ENCODE peak calls at places on chromosomes 1 and 21, in ten cellular contexts. One of them, this sample, is unnamed.

GRCh38 chr1:21885236-21886037 is 51.7 kb downstream of the HSPG2 start:
- DNase-seq in mammary epithelial cell: no peak
- DNase-seq in esophagus squamous epithelium: no peak
- DNase-seq in heart right ventricle: no peak
- DNase-seq in CD8-positive, alpha-beta T cell: no peak
- DNase-seq in thoracic aorta: no peak
- DNase-seq in A549: no peak
- DNase-seq in OCI-LY7: no peak
- DNase-seq in lower lobe of right lung: no peak
- DNase-seq in psoas muscle: peak
- DNase-seq in this sample: no peak

GRCh38 chr1:36211841-36212240 is 12.4 kb upstream of the THRAP3 start:
- DNase-seq in A549: no peak
- DNase-seq in CD8-positive, alpha-beta T cell: no peak
- DNase-seq in lower lobe of right lung: no peak
- DNase-seq in OCI-LY7: no peak
- DNase-seq in esophagus squamous epithelium: no peak
- DNase-seq in thoracic aorta: no peak
- DNase-seq in mammary epithelial cell: no peak
- DNase-seq in psoas muscle: no peak
- DNase-seq in heart right ventricle: no peak
- DNase-seq in this sample: no peak

GRCh38 chr1:26012862-26013261 is 8.7 kb upstream of the EXTL1 start:
- DNase-seq in A549: no peak
- DNase-seq in lower lobe of right lung: no peak
- DNase-seq in OCI-LY7: no peak
- DNase-seq in heart right ventricle: no peak
- DNase-seq in mammary epithelial cell: no peak
- DNase-seq in psoas muscle: no peak
- DNase-seq in esophagus squamous epithelium: no peak
- DNase-seq in CD8-positive, alpha-beta T cell: no peak
- DNase-seq in thoracic aorta: no peak
- DNase-seq in this sample: no peak

GRCh38 chr21:29104239-29104708 is 26.2 kb upstream of the MAP3K7CL start:
- DNase-seq in mammary epithelial cell: no peak
- DNase-seq in esophagus squamous epithelium: no peak
- DNase-seq in OCI-LY7: no peak
- DNase-seq in A549: no peak
- DNase-seq in CD8-positive, alpha-beta T cell: no peak
- DNase-seq in lower lobe of right lung: no peak
- DNase-seq in thoracic aorta: no peak
- DNase-seq in psoas muscle: no peak
- DNase-seq in heart right ventricle: no peak
- DNase-seq in this sample: no peak

GRCh38 chr1:166910396-166910994 is 34.4 kb upstream of the TADA1 start:
- DNase-seq in heart right ventricle: no peak
- DNase-seq in lower lobe of right lung: peak
- DNase-seq in OCI-LY7: peak
- DNase-seq in esophagus squamous epithelium: no peak
- DNase-seq in CD8-positive, alpha-beta T cell: peak
- DNase-seq in thoracic aorta: peak
- DNase-seq in mammary epithelial cell: peak
- DNase-seq in psoas muscle: no peak
- DNase-seq in A549: peak
- DNase-seq in this sample: peak

GRCh38 chr1:6450005-6450450 is 15.9 kb downstream of the TNFRSF25 start:
- DNase-seq in CD8-positive, alpha-beta T cell: no peak
- DNase-seq in lower lobe of right lung: no peak
- DNase-seq in esophagus squamous epithelium: no peak
- DNase-seq in A549: no peak
- DNase-seq in psoas muscle: no peak
- DNase-seq in heart right ventricle: no peak
- DNase-seq in thoracic aorta: no peak
- DNase-seq in OCI-LY7: no peak
- DNase-seq in mammary epithelial cell: no peak
- DNase-seq in this sample: no peak

GRCh38 chr21:30194701-30195299 is 21.1 kb downstream of the CLDN8 start:
- DNase-seq in A549: no peak
- DNase-seq in psoas muscle: no peak
- DNase-seq in thoracic aorta: no peak
- DNase-seq in lower lobe of right lung: no peak
- DNase-seq in heart right ventricle: no peak
- DNase-seq in CD8-positive, alpha-beta T cell: no peak
- DNase-seq in mammary epithelial cell: peak
- DNase-seq in OCI-LY7: peak
- DNase-seq in esophagus squamous epithelium: no peak
- DNase-seq in this sample: peak

GRCh38 chr1:31677401-31677800 is 26.4 kb downstream of the COL16A1 start:
- DNase-seq in CD8-positive, alpha-beta T cell: no peak
- DNase-seq in OCI-LY7: no peak
- DNase-seq in thoracic aorta: no peak
- DNase-seq in heart right ventricle: no peak
- DNase-seq in lower lobe of right lung: no peak
- DNase-seq in esophagus squamous epithelium: no peak
- DNase-seq in psoas muscle: no peak
- DNase-seq in A549: no peak
- DNase-seq in mammary epithelial cell: no peak
- DNase-seq in this sample: no peak

GRCh38 chr1:35443768-35444518 is 113.3 kb downstream of the KIAA0319L start:
- DNase-seq in A549: no peak
- DNase-seq in CD8-positive, alpha-beta T cell: no peak
- DNase-seq in mammary epithelial cell: no peak
- DNase-seq in OCI-LY7: peak
- DNase-seq in esophagus squamous epithelium: no peak
- DNase-seq in lower lobe of right lung: no peak
- DNase-seq in thoracic aorta: no peak
- DNase-seq in heart right ventricle: no peak
- DNase-seq in psoas muscle: no peak
- DNase-seq in this sample: no peak

GRCh38 chr21:42336065-42336464 is 14.7 kb downstream of the TFF2 start:
- DNase-seq in mammary epithelial cell: peak
- DNase-seq in thoracic aorta: no peak
- DNase-seq in lower lobe of right lung: no peak
- DNase-seq in A549: no peak
- DNase-seq in psoas muscle: no peak
- DNase-seq in CD8-positive, alpha-beta T cell: no peak
- DNase-seq in OCI-LY7: no peak
- DNase-seq in esophagus squamous epithelium: no peak
- DNase-seq in heart right ventricle: no peak
- DNase-seq in this sample: no peak

GRCh38 chr1:57072775-57073174 is 107.0 kb upstream of the C8B start:
- DNase-seq in psoas muscle: no peak
- DNase-seq in OCI-LY7: peak
- DNase-seq in thoracic aorta: no peak
- DNase-seq in CD8-positive, alpha-beta T cell: no peak
- DNase-seq in mammary epithelial cell: no peak
- DNase-seq in lower lobe of right lung: no peak
- DNase-seq in esophagus squamous epithelium: no peak
- DNase-seq in A549: no peak
- DNase-seq in heart right ventricle: no peak
- DNase-seq in this sample: no peak

GRCh38 chr1:29379438-29380073 is 143.2 kb downstream of the PTPRU start:
- DNase-seq in mammary epithelial cell: peak
- DNase-seq in thoracic aorta: no peak
- DNase-seq in CD8-positive, alpha-beta T cell: no peak
- DNase-seq in OCI-LY7: peak
- DNase-seq in esophagus squamous epithelium: no peak
- DNase-seq in psoas muscle: no peak
- DNase-seq in heart right ventricle: no peak
- DNase-seq in A549: no peak
- DNase-seq in lower lobe of right lung: no peak
- DNase-seq in this sample: no peak

GRCh38 chr1:156407760-156408159 is 38.7 kb downstream of the RHBG start:
- DNase-seq in OCI-LY7: no peak
- DNase-seq in heart right ventricle: no peak
- DNase-seq in A549: no peak
- DNase-seq in CD8-positive, alpha-beta T cell: no peak
- DNase-seq in lower lobe of right lung: no peak
- DNase-seq in psoas muscle: no peak
- DNase-seq in mammary epithelial cell: no peak
- DNase-seq in esophagus squamous epithelium: no peak
- DNase-seq in thoracic aorta: no peak
- DNase-seq in this sample: no peak

DNA sequence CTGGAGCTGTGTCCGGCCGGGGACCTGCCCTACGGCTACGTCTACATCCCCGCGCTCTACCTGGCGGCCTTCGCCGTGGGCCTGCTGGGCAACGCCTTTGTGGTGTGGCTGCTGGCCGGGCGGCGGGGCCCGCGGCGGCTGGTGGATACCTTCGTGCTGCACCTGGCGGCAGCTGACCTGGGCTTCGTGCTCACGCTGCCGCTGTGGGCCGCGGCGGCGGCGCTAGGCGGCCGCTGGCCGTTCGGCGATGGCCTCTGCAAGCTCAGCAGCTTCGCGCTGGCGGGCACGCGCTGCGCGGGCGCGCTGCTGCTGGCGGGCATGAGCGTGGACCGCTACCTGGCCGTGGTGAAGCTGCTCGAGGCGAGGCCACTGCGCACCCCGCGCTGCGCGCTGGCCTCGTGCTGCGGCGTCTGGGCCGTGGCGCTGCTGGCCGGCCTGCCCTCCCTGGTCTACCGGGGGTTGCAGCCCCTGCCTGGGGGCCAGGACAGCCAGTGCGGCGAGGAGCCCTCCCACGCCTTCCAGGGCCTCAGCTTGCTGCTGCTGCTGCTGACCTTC is 412 bp downstream of the GPR25 start:
- DNase-seq in CD8-positive, alpha-beta T cell: no peak
- DNase-seq in heart right ventricle: no peak
- DNase-seq in lower lobe of right lung: no peak
- DNase-seq in esophagus squamous epithelium: no peak
- DNase-seq in thoracic aorta: no peak
- DNase-seq in mammary epithelial cell: no peak
- DNase-seq in psoas muscle: no peak
- DNase-seq in OCI-LY7: no peak
- DNase-seq in A549: no peak
- DNase-seq in this sample: no peak
- H3K4me3 ChIP-seq in CD8-positive, alpha-beta T cell: peak
- H3K4me3 ChIP-seq in heart right ventricle: peak
- H3K4me3 ChIP-seq in lower lobe of right lung: peak
- H3K4me3 ChIP-seq in esophagus squamous epithelium: peak
- H3K4me3 ChIP-seq in thoracic aorta: peak
- H3K4me3 ChIP-seq in mammary epithelial cell: peak
- H3K4me3 ChIP-seq in psoas muscle: peak
- H3K4me3 ChIP-seq in OCI-LY7: no peak
- H3K4me3 ChIP-seq in A549: no peak
- H3K4me3 ChIP-seq in this sample: peak

GRCh38 chr1:205543351-205544305 is 39.2 kb downstream of the CDK18 start:
- DNase-seq in heart right ventricle: peak
- DNase-seq in A549: no peak
- DNase-seq in CD8-positive, alpha-beta T cell: no peak
- DNase-seq in psoas muscle: peak
- DNase-seq in thoracic aorta: peak
- DNase-seq in lower lobe of right lung: peak
- DNase-seq in OCI-LY7: no peak
- DNase-seq in mammary epithelial cell: peak
- DNase-seq in esophagus squamous epithelium: no peak
- DNase-seq in this sample: peak

GRCh38 chr1:205545001-205545919 is 40.8 kb downstream of the CDK18 start:
- DNase-seq in OCI-LY7: no peak
- DNase-seq in esophagus squamous epithelium: no peak
- DNase-seq in CD8-positive, alpha-beta T cell: no peak
- DNase-seq in heart right ventricle: no peak
- DNase-seq in thoracic aorta: no peak
- DNase-seq in A549: no peak
- DNase-seq in lower lobe of right lung: no peak
- DNase-seq in psoas muscle: peak
- DNase-seq in mammary epithelial cell: no peak
- DNase-seq in this sample: no peak

GRCh38 chr1:205545991-205546390 is 41.5 kb downstream of the CDK18 start:
- DNase-seq in psoas muscle: peak
- DNase-seq in heart right ventricle: no peak
- DNase-seq in OCI-LY7: no peak
- DNase-seq in A549: no peak
- DNase-seq in thoracic aorta: no peak
- DNase-seq in CD8-positive, alpha-beta T cell: no peak
- DNase-seq in esophagus squamous epithelium: no peak
- DNase-seq in lower lobe of right lung: no peak
- DNase-seq in mammary epithelial cell: no peak
- DNase-seq in this sample: no peak

GRCh38 chr1:205546541-205546940 is 42.1 kb downstream of the CDK18 start:
- DNase-seq in lower lobe of right lung: no peak
- DNase-seq in OCI-LY7: no peak
- DNase-seq in heart right ventricle: no peak
- DNase-seq in psoas muscle: no peak
- DNase-seq in A549: no peak
- DNase-seq in esophagus squamous epithelium: no peak
- DNase-seq in CD8-positive, alpha-beta T cell: no peak
- DNase-seq in thoracic aorta: no peak
- DNase-seq in mammary epithelial cell: no peak
- DNase-seq in this sample: no peak

GRCh38 chr1:205547932-205548827 is 43.7 kb downstream of the CDK18 start:
- DNase-seq in thoracic aorta: no peak
- DNase-seq in heart right ventricle: no peak
- DNase-seq in CD8-positive, alpha-beta T cell: no peak
- DNase-seq in mammary epithelial cell: no peak
- DNase-seq in A549: no peak
- DNase-seq in esophagus squamous epithelium: no peak
- DNase-seq in OCI-LY7: no peak
- DNase-seq in lower lobe of right lung: no peak
- DNase-seq in psoas muscle: peak
- DNase-seq in this sample: no peak
- TF ChIP-seq CTCF in thoracic aorta: no peak
- TF ChIP-seq CTCF in heart right ventricle: no peak
- TF ChIP-seq CTCF in CD8-positive, alpha-beta T cell: no peak
- TF ChIP-seq CTCF in mammary epithelial cell: no peak
- TF ChIP-seq CTCF in A549: no peak
- TF ChIP-seq CTCF in esophagus squamous epithelium: no peak
- TF ChIP-seq CTCF in OCI-LY7: peak
- TF ChIP-seq CTCF in lower lobe of right lung: no peak
- TF ChIP-seq CTCF in psoas muscle: no peak
- TF ChIP-seq CTCF in this sample: no peak

GRCh38 chr1:2301607-2302291 is 73.6 kb downstream of the SKI start:
- DNase-seq in heart right ventricle: no peak
- DNase-seq in A549: no peak
- DNase-seq in OCI-LY7: no peak
- DNase-seq in CD8-positive, alpha-beta T cell: no peak
- DNase-seq in lower lobe of right lung: no peak
- DNase-seq in mammary epithelial cell: no peak
- DNase-seq in esophagus squamous epithelium: no peak
- DNase-seq in thoracic aorta: no peak
- DNase-seq in psoas muscle: no peak
- DNase-seq in this sample: no peak
- H3K4me3 ChIP-seq in heart right ventricle: peak
- H3K4me3 ChIP-seq in A549: no peak
- H3K4me3 ChIP-seq in OCI-LY7: peak
- H3K4me3 ChIP-seq in CD8-positive, alpha-beta T cell: peak
- H3K4me3 ChIP-seq in lower lobe of right lung: peak
- H3K4me3 ChIP-seq in mammary epithelial cell: no peak
- H3K4me3 ChIP-seq in esophagus squamous epithelium: peak
- H3K4me3 ChIP-seq in thoracic aorta: peak
- H3K4me3 ChIP-seq in psoas muscle: no peak
- H3K4me3 ChIP-seq in this sample: no peak

DNA sequence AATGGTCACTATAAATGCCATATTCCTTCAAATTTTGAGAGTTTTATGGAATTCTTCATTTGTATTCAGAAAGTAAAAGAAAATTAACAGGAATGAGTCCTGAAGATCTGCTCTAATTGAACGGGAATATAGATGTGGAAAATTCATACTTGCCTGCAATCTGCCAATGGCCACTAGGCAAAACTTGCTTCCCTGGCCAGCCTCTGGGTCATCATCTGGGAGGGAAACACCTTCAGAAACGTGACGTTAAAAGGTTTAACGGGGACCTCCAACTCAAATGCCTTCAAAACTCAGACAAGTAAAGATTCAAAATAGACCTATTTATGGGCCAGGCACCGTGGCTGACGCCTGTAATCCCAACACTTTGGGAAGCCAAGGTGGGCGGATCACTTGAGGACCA is 21.7 kb upstream of the CTSK start:
- DNase-seq in CD8-positive, alpha-beta T cell: no peak
- DNase-seq in OCI-LY7: no peak
- DNase-seq in heart right ventricle: no peak
- DNase-seq in mammary epithelial cell: no peak
- DNase-seq in psoas muscle: no peak
- DNase-seq in esophagus squamous epithelium: no peak
- DNase-seq in lower lobe of right lung: no peak
- DNase-seq in thoracic aorta: no peak
- DNase-seq in A549: peak
- DNase-seq in this sample: no peak
- TF ChIP-seq CTCF in CD8-positive, alpha-beta T cell: no peak
- TF ChIP-seq CTCF in OCI-LY7: peak
- TF ChIP-seq CTCF in heart right ventricle: no peak
- TF ChIP-seq CTCF in mammary epithelial cell: peak
- TF ChIP-seq CTCF in psoas muscle: peak
- TF ChIP-seq CTCF in esophagus squamous epithelium: peak
- TF ChIP-seq CTCF in lower lobe of right lung: peak
- TF ChIP-seq CTCF in thoracic aorta: peak
- TF ChIP-seq CTCF in A549: no peak
- TF ChIP-seq CTCF in this sample: no peak

This sample was measured in kidney epithelial cell.